ENCODE peak calls at places on chromosomes 1 and 21, in six cellular contexts. X, O, U, G, V and S are unnamed samples.
A peak's percentile ranks its signal among the peaks of the same experiment; 100 is the strongest.

GRCh38 chr1:21586926-21587601 is 77.8 kb downstream of the ALPL start:
- DNase-seq in V (peak; percentile 95), G (peak; percentile 71), O (peak; percentile 56), X (peak; percentile 34), U (peak; percentile 88), S (peak; percentile 88)

GRCh38 chr1:184802739-184803492 is 48.3 kb upstream of the EDEM3 start:
- DNase-seq in V (peak; percentile 40), U (peak; percentile 24), G (peak; percentile 59), O (no peak), X (no peak), S (no peak)

GRCh38 chr1:226384040-226384439 is 23.9 kb downstream of the PARP1 start:
- DNase-seq in G (no peak), U (no peak), O (no peak), X (no peak), V (no peak), S (no peak)

GRCh38 chr1:214337536-214337935 is 56.6 kb downstream of the SMYD2 start:
- DNase-seq in O (peak; percentile 57), V (peak; percentile 75), G (no peak), X (peak; percentile 29), U (peak; percentile 67), S (peak; percentile 38)

GRCh38 chr1:201267481-201268229 is 15.7 kb upstream of the PKP1 start:
- DNase-seq in X (no peak), O (no peak), U (peak; percentile 80), G (peak; percentile 76), V (peak; percentile 88), S (no peak)

GRCh38 chr1:82161651-82162238 is 361.0 kb downstream of the ADGRL2 start:
- DNase-seq in G (no peak), O (no peak), V (no peak), X (no peak), U (peak; percentile 55), S (peak; percentile 8)

GRCh38 chr1:221089273-221089672 is 210.0 kb downstream of the HLX start:
- DNase-seq in X (no peak), V (peak; percentile 59), U (peak; percentile 67), G (peak; percentile 65), O (no peak), S (no peak)

GRCh38 chr1:31483012-31483946 is 70.3 kb downstream of the SERINC2 start:
- DNase-seq in X (no peak), O (no peak), G (peak; percentile 94), V (peak; percentile 97), U (peak; percentile 94), S (peak; percentile 68)

GRCh38 chr1:159009704-159010361 is at the start of gene IFI16:
- DNase-seq in X (no peak), G (no peak), O (no peak), V (peak; percentile 97), U (peak; percentile 97), S (peak; percentile 83)

GRCh38 chr1:184020328-184020727 is 17.2 kb downstream of the COLGALT2 start:
- DNase-seq in G (no peak), V (no peak), X (no peak), O (no peak), U (no peak), S (no peak)

GRCh38 chr1:235067396-235068154 is 61.1 kb downstream of the TOMM20 start:
- DNase-seq in O (no peak), X (no peak), V (peak; percentile 100), U (peak; percentile 100), G (peak; percentile 100), S (peak; percentile 90)

GRCh38 chr1:67861856-67862516 is 28.7 kb upstream of the GNG12 start:
- DNase-seq in X (no peak), O (no peak), V (no peak), G (no peak), U (no peak), S (no peak)

GRCh38 chr1:199685369-199685768 is 342.1 kb upstream of the NR5A2 start:
- DNase-seq in V (peak; percentile 80), O (no peak), U (peak; percentile 86), G (peak; percentile 85), X (no peak), S (peak; percentile 19)

GRCh38 chr21:46307625-46308024 is 16.0 kb downstream of the C21orf58 start:
- DNase-seq in V (peak; percentile 62), O (no peak), X (no peak), G (peak; percentile 58), U (peak; percentile 82), S (no peak)

GRCh38 chr1:177355575-177355974 is 184.8 kb downstream of the BRINP2 start:
- DNase-seq in X (peak; percentile 50), O (peak; percentile 53), U (peak; percentile 9), V (peak; percentile 55), G (no peak), S (peak; percentile 46)

GRCh38 chr1:14220811-14221210 is 377.7 kb upstream of the KAZN start:
- DNase-seq in V (no peak), O (no peak), U (no peak), X (no peak), G (no peak), S (no peak)

DNA sequence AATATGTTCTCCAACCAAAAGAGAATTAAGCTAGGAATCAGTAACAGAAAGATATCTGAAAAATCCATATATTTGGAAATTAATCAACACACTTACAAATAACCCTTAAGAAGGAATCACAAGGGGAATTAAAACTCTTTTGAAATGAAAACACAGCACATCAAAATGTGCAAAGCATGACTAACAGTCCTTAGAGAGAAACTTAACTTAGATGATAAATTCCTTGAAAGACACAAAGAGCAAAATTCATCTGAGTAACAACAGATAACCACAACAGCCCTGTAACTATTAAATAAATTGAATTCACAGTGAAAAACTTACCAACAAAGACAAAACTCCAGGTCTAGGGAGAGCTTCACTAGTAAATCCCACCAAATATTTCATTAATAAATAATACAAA is 283.8 kb downstream of the SDCCAG8 start:
- DNase-seq in V (peak; percentile 31), G (no peak), X (no peak), O (no peak), U (peak; percentile 34), S (no peak)
- TF ChIP-seq EZH2 in V (no peak), G (no peak), X (no peak), O (no peak), U (no peak), S (no peak)

GRCh38 chr1:24921938-24922662 is 8.0 kb downstream of the RUNX3 start:
- DNase-seq in G (no peak), O (no peak), V (no peak), U (no peak), X (no peak), S (no peak)
- H3K4me1 ChIP-seq in G (no peaks in the 10 kb centered on the region), O (peaks cover 15% of the 10 kb centered on the region), V (peaks cover 9% of the 10 kb centered on the region), U (peaks cover 3% of the 10 kb centered on the region), X (peaks cover 15% of the 10 kb centered on the region), S (no peaks in the 10 kb centered on the region)

DNA sequence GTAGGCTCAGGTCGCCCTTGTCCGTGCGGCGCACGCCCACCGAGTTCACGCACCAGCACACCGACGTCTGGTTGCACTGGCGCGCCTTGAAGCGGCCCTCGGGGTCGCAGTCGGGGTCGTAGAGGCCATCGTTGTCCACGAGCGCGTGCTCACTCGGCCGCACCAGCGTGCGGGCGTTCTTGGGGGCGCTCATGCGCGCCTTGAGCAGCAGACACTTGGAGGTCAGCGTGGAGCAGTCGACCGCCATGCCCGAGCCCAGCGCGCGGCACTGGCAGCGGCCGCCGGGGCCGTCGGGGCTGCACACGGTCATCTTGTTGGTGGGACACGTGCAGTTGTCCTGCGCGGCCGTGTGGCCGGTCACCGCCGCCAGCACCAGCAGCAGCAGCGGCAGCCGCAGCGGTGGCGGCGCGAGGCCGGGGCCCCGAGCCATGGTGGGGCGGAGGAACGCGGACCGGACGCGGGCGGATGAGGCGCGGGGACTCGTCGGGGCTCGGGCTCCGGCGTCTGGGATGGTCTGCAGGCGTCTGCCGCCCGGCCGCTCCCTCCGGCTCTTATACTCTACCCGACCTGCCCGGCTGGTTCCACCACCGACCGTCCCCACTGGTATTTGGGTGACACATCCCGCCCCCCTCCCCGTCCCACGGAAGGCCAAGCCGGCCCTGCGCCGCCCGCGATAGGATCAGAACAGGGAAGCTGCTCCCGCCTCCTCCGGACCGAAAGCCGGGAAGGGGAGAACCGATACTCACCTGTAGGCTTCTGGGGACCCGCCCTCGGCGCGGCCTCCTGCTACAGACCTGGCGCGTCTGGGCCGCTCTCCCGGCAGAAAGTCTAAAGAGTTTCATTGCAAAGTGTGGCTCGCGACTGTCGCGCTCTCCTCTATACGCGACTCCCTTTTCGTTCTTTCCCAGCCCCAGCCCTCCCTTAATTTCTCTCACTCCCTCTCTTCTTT is at the start of gene TACSTD2:
- DNase-seq in G (peak; percentile 94), O (peak; percentile 92), V (peak; percentile 47), U (no peak), X (peak; percentile 53), S (peak; percentile 84)
- TF ChIP-seq EZH2 in G (no peak), O (peak; percentile 57), V (no peak), U (peak; percentile 97), X (peak; percentile 88), S (no peak)

GRCh38 chr1:62325076-62325475 is 5.8 kb upstream of the KANK4 start:
- DNase-seq in X (no peak), G (peak; percentile 77), U (peak; percentile 84), O (no peak), V (peak; percentile 96), S (peak; percentile 52)

GRCh38 chr1:62327360-62328051 is 8.3 kb upstream of the KANK4 start:
- DNase-seq in O (peak; percentile 64), V (peak; percentile 30), U (no peak), G (no peak), X (peak; percentile 35), S (peak; percentile 26)

GRCh38 chr1:62321438-62321837 is 2.2 kb upstream of the KANK4 start:
- DNase-seq in V (peak; percentile 97), O (no peak), G (peak; percentile 80), U (peak; percentile 89), X (no peak), S (peak; percentile 75)

GRCh38 chr1:62325696-62326095 is 6.5 kb upstream of the KANK4 start:
- DNase-seq in O (no peak), U (peak; percentile 93), G (peak; percentile 72), V (peak; percentile 97), X (no peak), S (no peak)
- H3K4me1 ChIP-seq in O (no peaks in the 10 kb centered on the region), U (no peaks in the 10 kb centered on the region), G (peaks cover 27% of the 10 kb centered on the region), V (peaks cover 35% of the 10 kb centered on the region), X (peaks cover 6% of the 10 kb centered on the region), S (no peaks in the 10 kb centered on the region)

DNA sequence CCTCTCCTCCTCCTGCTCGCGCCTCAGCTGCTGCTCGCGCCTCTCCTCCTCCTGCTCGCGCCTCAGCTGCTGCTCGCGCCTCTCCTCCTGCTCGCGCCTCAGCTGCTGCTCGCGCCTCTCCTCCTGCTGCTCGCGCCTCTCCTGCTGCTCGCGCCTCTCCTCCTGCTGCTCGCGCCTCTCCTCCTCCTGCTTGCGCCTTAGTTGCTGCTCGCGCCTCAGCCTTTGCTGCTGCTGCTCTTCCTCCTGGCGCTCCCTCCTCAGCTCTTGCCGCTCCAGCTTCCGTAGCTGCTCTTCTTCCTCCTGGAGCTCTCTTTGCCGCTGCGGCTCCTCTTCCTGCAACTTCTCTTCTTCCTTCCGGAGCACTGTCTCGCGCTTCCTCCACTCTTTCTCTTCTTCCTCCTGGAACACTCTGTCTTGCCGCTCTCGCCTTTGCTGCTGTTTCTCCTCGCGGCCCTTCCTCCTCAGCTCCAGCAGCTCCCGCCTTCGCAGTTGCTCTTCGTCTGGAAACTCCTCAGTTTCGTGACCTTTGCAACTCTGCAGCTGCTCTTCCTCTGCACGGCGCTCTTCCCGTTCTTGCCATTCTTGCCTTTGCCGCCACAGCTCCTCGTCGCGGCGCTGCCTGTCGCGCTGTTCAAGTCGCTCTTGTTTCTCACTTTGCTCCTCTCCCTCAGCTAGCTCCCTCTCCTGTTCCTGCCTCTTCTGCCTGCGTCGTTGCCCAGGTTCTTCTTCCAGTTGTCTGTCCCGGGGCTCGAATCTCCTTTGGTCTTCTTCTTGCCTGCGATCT is 3.0 kb downstream of the TCHH start:
- DNase-seq in G (no peak), V (peak; percentile 52), X (peak; percentile 5), U (peak; percentile 39), O (peak; percentile 58), S (no peak)
- TF ChIP-seq EZH2 in G (no peak), V (peak; percentile 14), X (peak; percentile 64), U (peak; percentile 63), O (peak; percentile 97), S (peak; percentile 60)